ENCODE peak calls at places on chromosomes 6 and 20, in eight cellular contexts. D is HEK293T; N is Caki2; A is Kasumi-1; V is NCI-H524; K is IMR-90; J is EL; C is stimulated activated CD4-positive, alpha-beta T cell treated with anti-CD3 and anti-CD28 coated beads, TNF-alpha, amount 100 ng/mL, for 1 hour. S is an unnamed sample.

GRCh38 chr6:21611485-21611884 is 17.9 kb downstream of the SOX4 start:
- DNase-seq in K (no peak), C (no peak), D (no peak), A (no peak), J (no peak), N (no peak), V (peak), S (no peak)

GRCh38 chr6:148557796-148558457 is 188.9 kb upstream of the UST start:
- DNase-seq in K (no peak), D (no peak), J (no peak), V (no peak), A (peak), N (no peak), C (no peak), S (peak)

GRCh38 chr20:7155794-7156193 is 388.3 kb downstream of the BMP2 start:
- DNase-seq in J (no peak), N (peak), D (no peak), K (no peak), A (no peak), C (no peak), V (no peak), S (peak)

GRCh38 chr6:37207903-37208456 is 38.0 kb downstream of the PIM1 start:
- DNase-seq in V (peak), N (peak), J (peak), K (peak), C (peak), D (peak), A (peak), S (peak)

GRCh38 chr20:60820918-60821317 is 431.1 kb upstream of the CDH4 start:
- DNase-seq in N (no peak), D (no peak), C (no peak), J (no peak), K (no peak), A (no peak), V (no peak), S (no peak)

GRCh38 chr6:84353459-84354423 is 126.3 kb upstream of the CEP162 start:
- DNase-seq in K (no peak), C (no peak), D (no peak), A (no peak), V (no peak), J (no peak), N (no peak), S (no peak)

GRCh38 chr20:5316188-5317158 is at the start of gene PROKR2:
- DNase-seq in K (no peak), V (peak), C (no peak), J (peak), N (no peak), A (no peak), D (no peak), S (no peak)

GRCh38 chr6:3835055-3835731 is 14.0 kb upstream of the FAM50B start:
- DNase-seq in J (no peak), N (no peak), V (no peak), D (no peak), K (no peak), A (no peak), C (no peak), S (no peak)

GRCh38 chr6:75855047-75855446 is 106.0 kb downstream of the MYO6 start:
- DNase-seq in V (peak), C (no peak), D (peak), N (peak), A (peak), K (peak), J (peak), S (peak)

GRCh38 chr6:51152594-51152993 is 333.9 kb downstream of the TFAP2B start:
- DNase-seq in J (no peak), D (no peak), V (no peak), K (no peak), N (no peak), C (no peak), A (no peak), S (no peak)

GRCh38 chr6:161876231-161876630 is 602.4 kb upstream of the AGPAT4 start:
- DNase-seq in V (no peak), K (no peak), D (no peak), J (no peak), N (no peak), A (no peak), C (no peak), S (no peak)

GRCh38 chr6:32627831-32628230 is 9.4 kb upstream of the HLA-DQA1 start:
- DNase-seq in V (no peak), J (no peak), A (no peak), N (no peak), D (peak), K (peak), C (no peak), S (peak)

GRCh38 chr6:21033575-21034026 is 499.3 kb downstream of the CDKAL1 start:
- DNase-seq in A (no peak), V (no peak), D (no peak), K (peak), C (no peak), N (no peak), J (peak), S (peak)

GRCh38 chr20:63290677-63291472 is 2.1 kb upstream of the COL20A1 start:
- DNase-seq in V (peak), J (peak), D (peak), N (no peak), C (no peak), A (peak), K (peak), S (no peak)

GRCh38 chr6:37653229-37653628 is 44.5 kb downstream of the MDGA1 start:
- DNase-seq in V (no peak), K (no peak), N (no peak), A (no peak), J (no peak), C (no peak), D (no peak), S (peak)

GRCh38 chr6:39209360-39209811 is 19.9 kb downstream of the KCNK5 start:
- DNase-seq in K (no peak), N (no peak), C (no peak), J (no peak), V (peak), D (no peak), A (peak), S (no peak)

GRCh38 chr20:31740208-31740607 is 1.1 kb downstream of the TPX2 start:
- DNase-seq in N (peak), A (peak), D (no peak), V (no peak), J (peak), C (no peak), K (peak), S (peak)

GRCh38 chr6:51314965-51315364 is 496.3 kb downstream of the TFAP2B start:
- DNase-seq in N (no peak), D (no peak), A (no peak), C (no peak), J (no peak), V (no peak), K (no peak), S (no peak)

GRCh38 chr20:41034239-41034638 is 5.6 kb downstream of the TOP1 start:
- DNase-seq in V (peak), N (no peak), K (no peak), J (no peak), C (no peak), D (no peak), A (no peak), S (no peak)

GRCh38 chr6:26300828-26301227 is 64.2 kb upstream of the BTN3A2 start:
- DNase-seq in J (no peak), D (no peak), C (no peak), N (no peak), V (no peak), A (no peak), K (no peak), S (no peak)

GRCh38 chr6:80454197-80454596 is 347.7 kb downstream of the BCKDHB start:
- DNase-seq in J (peak), C (no peak), D (no peak), K (peak), V (no peak), N (peak), A (no peak), S (peak)

GRCh38 chr20:45436732-45437485 is 21.0 kb downstream of the PIGT start:
- DNase-seq in N (peak), D (peak), C (peak), K (peak), V (peak), J (peak), A (peak), S (peak)

GRCh38 chr6:2899596-2899995 is 3.5 kb downstream of the SERPINB9 start:
- DNase-seq in J (no peak), A (no peak), K (no peak), D (no peak), N (no peak), C (no peak), V (no peak), S (no peak)

GRCh38 chr6:145034664-145035063 is 700.7 kb downstream of the EPM2A start:
- DNase-seq in N (peak), V (no peak), J (peak), C (no peak), A (no peak), D (no peak), K (peak), S (no peak)

GRCh38 chr6:134080171-134080795 is 27.9 kb upstream of the SLC2A12 start:
- DNase-seq in C (no peak), V (no peak), A (no peak), J (no peak), K (no peak), D (no peak), N (peak), S (no peak)

GRCh38 chr6:33974471-33974870 is 170.7 kb upstream of the MLN start:
- DNase-seq in V (no peak), D (no peak), J (no peak), C (no peak), A (no peak), K (no peak), N (no peak), S (no peak)

GRCh38 chr6:110492584-110492983 is 16.2 kb upstream of the SLC22A16 start:
- DNase-seq in N (no peak), D (peak), J (no peak), K (peak), A (no peak), V (no peak), C (no peak), S (no peak)

GRCh38 chr6:105898286-105898685 is 187.8 kb upstream of the PRDM1 start:
- DNase-seq in C (no peak), K (peak), N (no peak), A (no peak), J (peak), D (no peak), V (no peak), S (peak)

GRCh38 chr6:142627474-142627873 is 317.5 kb downstream of the HIVEP2 start:
- DNase-seq in A (no peak), J (no peak), C (no peak), N (no peak), V (no peak), D (no peak), K (no peak), S (no peak)

GRCh38 chr6:158978752-158979151 is 21.2 kb downstream of the RSPH3 start:
- DNase-seq in K (peak), A (no peak), D (no peak), V (no peak), C (no peak), N (no peak), J (peak), S (peak)

GRCh38 chr6:125314019-125314581 is 12.3 kb upstream of the HDDC2 start:
- DNase-seq in D (peak), N (peak), J (peak), A (peak), V (peak), K (peak), C (no peak), S (peak)

GRCh38 chr6:111566873-111567517 is 38.7 kb downstream of the TRAF3IP2 start:
- DNase-seq in A (peak), D (no peak), J (no peak), C (no peak), K (no peak), V (peak), N (no peak), S (no peak)

GRCh38 chr6:11700118-11700718 is 78.4 kb downstream of the ADTRP start:
- DNase-seq in V (peak), J (peak), C (no peak), N (peak), D (peak), K (peak), A (peak), S (peak)

GRCh38 chr6:57248311-57248895 is 26.3 kb upstream of the RAB23 start:
- DNase-seq in J (no peak), A (no peak), D (no peak), C (no peak), N (peak), V (no peak), K (no peak), S (no peak)

GRCh38 chr20:47726632-47727031 is 58.6 kb downstream of the SULF2 start:
- DNase-seq in A (no peak), J (no peak), K (no peak), D (no peak), N (no peak), C (no peak), V (no peak), S (no peak)

GRCh38 chr6:3068329-3069223 is at the start of gene RIPK1:
- DNase-seq in D (peak), K (peak), N (peak), V (peak), C (peak), A (peak), J (peak), S (peak)

GRCh38 chr20:31707994-31708744 is 14.5 kb downstream of the BCL2L1 start:
- DNase-seq in V (peak), C (no peak), J (no peak), A (peak), D (no peak), N (no peak), K (no peak), S (no peak)

GRCh38 chr6:122751291-122751690 is 28.2 kb upstream of the FABP7 start:
- DNase-seq in N (peak), V (no peak), K (no peak), A (no peak), C (no peak), D (no peak), J (no peak), S (no peak)

GRCh38 chr20:40883097-40883496 is 145.5 kb upstream of the TOP1 start:
- DNase-seq in D (peak), V (no peak), K (no peak), C (no peak), A (no peak), N (peak), J (peak), S (no peak)

S was measured in astrocyte of the spinal cord.